ENCODE peak calls at places on chromosomes 2 and 18, in ten cellular contexts. F, Z, R, D, V, S, A, N, J and X are unnamed samples.

GRCh38 chr2:199775297-199775696 is 75.7 kb downstream of the FTCDNL1 start:
- DNase-seq in S (peak; percentile 17), D (no peak), R (no peak), A (no peak), Z (no peak), V (no peak), F (peak; percentile 64), N (no peak), J (no peak), X (no peak)

GRCh38 chr2:79235135-79235534 is 75.6 kb upstream of the REG3A start:
- DNase-seq in J (no peak), F (no peak), V (no peak), S (no peak), R (no peak), A (peak; percentile 6), N (no peak), D (no peak), Z (no peak), X (no peak)

GRCh38 chr18:37393945-37394609 is 171.5 kb downstream of the CELF4 start:
- DNase-seq in S (peak; percentile 95), N (peak; percentile 54), D (peak; percentile 90), Z (no peak), F (no peak), V (peak; percentile 71), J (no peak), A (peak; percentile 84), R (peak; percentile 19), X (peak; percentile 80)

GRCh38 chr2:138727956-138728355 is 52.2 kb downstream of the NXPH2 start:
- DNase-seq in R (no peak), S (no peak), F (no peak), V (no peak), D (no peak), Z (no peak), A (no peak), N (no peak), J (no peak), X (no peak)

GRCh38 chr2:116094196-116094595 is 1651.8 kb downstream of the DPP10 start:
- DNase-seq in D (no peak), Z (no peak), V (no peak), S (no peak), A (no peak), N (no peak), F (peak; percentile 5), R (no peak), J (no peak), X (no peak)

GRCh38 chr2:1743396-1744150 is 742 bp downstream of the PXDN start:
- DNase-seq in J (no peak), Z (peak; percentile 47), V (no peak), F (no peak), D (peak; percentile 74), S (peak; percentile 68), A (peak; percentile 52), R (no peak), N (no peak), X (no peak)

GRCh38 chr2:160224060-160224459 is 24.0 kb upstream of the ITGB6 start:
- DNase-seq in F (peak; percentile 96), D (peak; percentile 93), N (peak; percentile 100), S (peak; percentile 98), V (no peak), Z (no peak), A (no peak), J (peak; percentile 56), R (no peak), X (no peak)

GRCh38 chr2:105287692-105288091 is 41.8 kb downstream of the TGFBRAP1 start:
- DNase-seq in Z (no peak), N (peak; percentile 47), F (peak; percentile 20), J (peak; percentile 17), A (peak; percentile 9), R (no peak), S (peak; percentile 35), V (no peak), D (peak; percentile 45), X (no peak)

GRCh38 chr2:67574230-67574629 is 177.1 kb downstream of the ETAA1 start:
- DNase-seq in D (peak; percentile 63), Z (no peak), F (peak; percentile 78), A (no peak), V (no peak), R (no peak), J (no peak), N (peak; percentile 74), S (peak; percentile 87), X (no peak)

GRCh38 chr2:241410739-241411176 is 54.7 kb downstream of the FARP2 start:
- DNase-seq in R (no peak), Z (no peak), V (no peak), N (peak; percentile 80), A (no peak), F (peak; percentile 96), D (peak; percentile 48), S (peak; percentile 7), J (no peak), X (no peak)

GRCh38 chr2:123993728-123994323 is 31.3 kb upstream of the CNTNAP5 start:
- DNase-seq in D (peak; percentile 24), N (peak; percentile 1), F (peak; percentile 35), V (no peak), Z (no peak), S (peak; percentile 24), A (peak; percentile 44), R (no peak), J (peak; percentile 1), X (no peak)

GRCh38 chr18:25724121-25724520 is 366.3 kb downstream of the SS18 start:
- DNase-seq in N (peak; percentile 73), J (no peak), D (no peak), Z (no peak), V (no peak), R (no peak), S (no peak), F (no peak), A (no peak), X (no peak)

GRCh38 chr2:16225545-16225944 is 285.2 kb downstream of the MYCN start:
- DNase-seq in Z (no peak), S (no peak), R (no peak), J (no peak), D (no peak), F (no peak), A (no peak), V (no peak), N (no peak), X (no peak)

GRCh38 chr2:72956936-72957335 is 39.6 kb downstream of the EMX1 start:
- DNase-seq in F (no peak), Z (no peak), S (no peak), D (no peak), R (no peak), J (no peak), A (no peak), V (no peak), N (no peak), X (no peak)

GRCh38 chr2:74703373-74703772 is 49.3 kb downstream of the SEMA4F start:
- DNase-seq in N (no peak), V (no peak), D (peak; percentile 15), F (no peak), R (no peak), Z (no peak), S (no peak), J (no peak), A (no peak), X (no peak)

GRCh38 chr2:53130441-53130943 is 637.1 kb upstream of the CHAC2 start:
- DNase-seq in V (no peak), D (peak; percentile 61), N (peak; percentile 89), R (no peak), F (peak; percentile 83), Z (no peak), A (no peak), J (no peak), S (peak; percentile 54), X (no peak)

GRCh38 chr2:11371099-11371937 is 26.9 kb upstream of the ROCK2 start:
- DNase-seq in R (no peak), D (no peak), Z (no peak), A (no peak), J (no peak), S (peak; percentile 25), N (no peak), V (no peak), F (no peak), X (no peak)

GRCh38 chr2:72999729-73000725 is 71.5 kb downstream of the SFXN5 start:
- DNase-seq in S (peak; percentile 32), N (peak; percentile 71), R (no peak), A (no peak), D (peak; percentile 33), F (peak; percentile 75), V (no peak), J (no peak), Z (peak; percentile 45), X (no peak)

GRCh38 chr2:214604861-214605260 is 194.0 kb downstream of the VWC2L start:
- DNase-seq in V (no peak), R (no peak), F (no peak), Z (no peak), D (no peak), N (peak; percentile 15), A (no peak), S (peak; percentile 76), J (no peak), X (no peak)

GRCh38 chr18:48864876-48865275 is 85.9 kb downstream of the SMAD7 start:
- DNase-seq in S (no peak), N (no peak), Z (no peak), F (no peak), J (no peak), D (no peak), R (no peak), V (no peak), A (no peak), X (no peak)

GRCh38 chr2:27407798-27408491 is 1.4 kb downstream of the PPM1G start:
- DNase-seq in F (peak; percentile 53), J (no peak), V (peak; percentile 25), N (peak; percentile 63), Z (no peak), S (peak; percentile 44), D (peak; percentile 70), R (peak; percentile 64), A (peak; percentile 72), X (no peak)

GRCh38 chr2:59998324-59998723 is 555.1 kb downstream of the BCL11A start:
- DNase-seq in R (no peak), J (no peak), D (no peak), N (no peak), A (no peak), F (no peak), Z (no peak), S (no peak), V (no peak), X (no peak)

GRCh38 chr2:239917957-239918481 is 107.1 kb downstream of the NDUFA10 start:
- DNase-seq in J (no peak), S (no peak), A (no peak), D (no peak), V (no peak), F (no peak), Z (no peak), N (no peak), R (no peak), X (peak; percentile 62)